ENCODE peak calls at places on chromosomes 12 and 14, in six cellular contexts. N, D, Y, G, F and V are unnamed samples.

GRCh38 chr12:113867258-113867657 is 98.9 kb downstream of the RBM19 start:
- DNase-seq in N (no peak), D (no peak), Y (peak; percentile 29), G (no peak), F (no peak), V (no peak)

GRCh38 chr12:79161249-79161934 is 296.8 kb downstream of the SYT1 start:
- DNase-seq in N (no peak), D (no peak), Y (no peak), G (no peak), F (no peak), V (no peak)

GRCh38 chr14:25108959-25109358 is 59.0 kb upstream of the STXBP6 start:
- DNase-seq in N (no peak), D (no peak), Y (no peak), G (no peak), F (no peak), V (no peak)

GRCh38 chr14:55976219-55976618 is 142.0 kb upstream of the PELI2 start:
- DNase-seq in N (no peak), D (no peak), Y (no peak), G (no peak), F (no peak), V (no peak)

GRCh38 chr12:49332891-49333371 is 4.1 kb downstream of the C1QL4 start:
- DNase-seq in N (no peak), D (no peak), Y (peak; percentile 71), G (no peak), F (no peak), V (no peak)

GRCh38 chr12:118448341-118448740 is 72.0 kb downstream of the SUDS3 start:
- DNase-seq in N (no peak), D (no peak), Y (no peak), G (no peak), F (no peak), V (no peak)

GRCh38 chr14:32397871-32398640 is 69.0 kb downstream of the AKAP6 start:
- DNase-seq in N (no peak), D (peak; percentile 21), Y (no peak), G (no peak), F (no peak), V (no peak)

GRCh38 chr12:65602579-65603295 is 221.5 kb upstream of the HMGA2 start:
- DNase-seq in N (no peak), D (peak; percentile 85), Y (peak; percentile 92), G (peak; percentile 14), F (peak; percentile 3), V (peak; percentile 63)

GRCh38 chr12:10673660-10674384 is at the start of gene STYK1:
- DNase-seq in N (peak; percentile 77), D (peak; percentile 27), Y (peak; percentile 91), G (peak; percentile 41), F (peak; percentile 43), V (peak; percentile 93)

GRCh38 chr14:73749706-73750105 is 35.5 kb upstream of the PNMA1 start:
- DNase-seq in N (no peak), D (no peak), Y (no peak), G (no peak), F (no peak), V (no peak)

GRCh38 chr14:90060312-90060964 is 1.4 kb upstream of the KCNK13 start:
- DNase-seq in N (peak; percentile 17), D (no peak), Y (peak; percentile 95), G (peak; percentile 15), F (peak; percentile 57), V (peak; percentile 78)

GRCh38 chr14:54343276-54344121 is 53.3 kb upstream of the CDKN3 start:
- DNase-seq in N (no peak), D (no peak), Y (no peak), G (no peak), F (no peak), V (no peak)